ENCODE peak calls at places on chromosome 18, in five cellular contexts. V is astrocyte of the spinal cord, H is fibroblast of villous mesenchyme, X is breast epithelium, P is GM23248. J is an unnamed sample.
A peak's percentile ranks its signal among the peaks of the same experiment; 100 is the strongest.

GRCh38 chr18:12102136-12102842 is 8.6 kb downstream of the ANKRD62 start:
- DNase-seq in V (no peak), P (no peak), X (no peak), H (no peak), J (no peak)

GRCh38 chr18:1872274-1872673 is 699.0 kb downstream of the METTL4 start:
- DNase-seq in X (no peak), P (no peak), H (no peak), V (no peak), J (no peak)

GRCh38 chr18:12009581-12010140 is 28.4 kb downstream of the IMPA2 start:
- DNase-seq in P (no peak), X (no peak), V (no peak), H (no peak), J (no peak)

GRCh38 chr18:58996131-58996632 is 131.5 kb downstream of the ZNF532 start:
- DNase-seq in H (peak; percentile 99), P (peak; percentile 46), X (no peak), V (peak; percentile 70), J (peak; percentile 35)

GRCh38 chr18:25399554-25399953 is 47.6 kb upstream of the ZNF521 start:
- DNase-seq in V (no peak), X (no peak), P (peak; percentile 43), H (peak; percentile 21), J (peak; percentile 17)

GRCh38 chr18:22559414-22560282 is 141.9 kb upstream of the CTAGE1 start:
- DNase-seq in X (no peak), H (peak; percentile 85), V (peak; percentile 58), P (peak; percentile 89), J (peak; percentile 38)

GRCh38 chr18:45920367-45920766 is 46.8 kb downstream of the EPG5 start:
- DNase-seq in X (peak; percentile 82), H (peak; percentile 71), V (peak; percentile 64), P (peak; percentile 93), J (peak; percentile 85)

GRCh38 chr18:22167471-22168151 is 1.8 kb upstream of the GATA6 start:
- DNase-seq in X (no peak), V (peak; percentile 71), P (peak; percentile 46), H (no peak), J (no peak)

GRCh38 chr18:2337552-2338141 is 233.7 kb downstream of the METTL4 start:
- DNase-seq in V (no peak), P (peak; percentile 61), H (peak; percentile 31), X (no peak), J (peak; percentile 34)

GRCh38 chr18:24322594-24323136 is 75.0 kb downstream of the OSBPL1A start:
- DNase-seq in H (no peak), X (no peak), P (peak; percentile 59), V (peak; percentile 41), J (no peak)

GRCh38 chr18:74360852-74361640 is 45.4 kb downstream of the C18orf63 start:
- DNase-seq in P (no peak), V (no peak), H (no peak), X (no peak), J (no peak)

GRCh38 chr18:21115519-21116411 is 4.2 kb upstream of the ROCK1 start:
- DNase-seq in X (no peak), H (peak; percentile 33), V (peak; percentile 57), P (peak; percentile 94), J (no peak)

GRCh38 chr18:80010551-80010906 is 22.2 kb upstream of the TXNL4A start:
- DNase-seq in X (no peak), P (no peak), H (no peak), V (no peak), J (no peak)

GRCh38 chr18:62720766-62721613 is 5.6 kb downstream of the PHLPP1 start:
- DNase-seq in V (peak; percentile 59), H (no peak), P (no peak), X (no peak), J (no peak)

GRCh38 chr18:12121175-12122095 is 27.8 kb downstream of the ANKRD62 start:
- DNase-seq in H (no peak), X (no peak), P (peak; percentile 30), V (no peak), J (no peak)

GRCh38 chr18:45167109-45167551 is 448.1 kb upstream of the SLC14A2 start:
- DNase-seq in V (peak; percentile 62), H (peak; percentile 95), X (no peak), P (peak; percentile 73), J (peak; percentile 61)

GRCh38 chr18:23115683-23116096 is 19.6 kb upstream of the CABLES1 start:
- DNase-seq in P (peak; percentile 99), V (peak; percentile 95), H (peak; percentile 96), X (peak; percentile 43), J (peak; percentile 97)

GRCh38 chr18:62339106-62339988 is 14.2 kb downstream of the TNFRSF11A start:
- DNase-seq in V (peak; percentile 74), P (peak; percentile 85), H (peak; percentile 24), X (no peak), J (peak; percentile 86)

GRCh38 chr18:46096651-46097300 is 1.3 kb downstream of the ATP5F1A start:
- DNase-seq in X (no peak), H (peak; percentile 33), P (peak; percentile 40), V (no peak), J (no peak)

GRCh38 chr18:37124511-37124910 is 295.6 kb downstream of the KIAA1328 start:
- DNase-seq in V (peak; percentile 46), X (no peak), P (no peak), H (peak; percentile 7), J (peak; percentile 81)

GRCh38 chr18:47881042-47881441 is 49.4 kb downstream of the SMAD2 start:
- DNase-seq in H (no peak), P (no peak), X (no peak), V (no peak), J (no peak)

GRCh38 chr18:44729631-44730101 is 49.0 kb downstream of the SETBP1 start:
- DNase-seq in V (peak; percentile 86), H (peak; percentile 96), X (no peak), P (peak; percentile 95), J (peak; percentile 30)

GRCh38 chr18:60372598-60372997 is at the start of gene MC4R:
- DNase-seq in X (no peak), V (peak; percentile 86), H (peak; percentile 59), P (peak; percentile 84), J (peak; percentile 74)

GRCh38 chr18:76351961-76352581 is 143.0 kb downstream of the ZNF516 start:
- DNase-seq in V (peak; percentile 61), P (peak; percentile 91), X (peak; percentile 57), H (peak; percentile 98), J (peak; percentile 62)

GRCh38 chr18:76679259-76679658 is 143.1 kb upstream of the ZNF236 start:
- DNase-seq in X (no peak), H (no peak), P (no peak), V (no peak), J (no peak)

GRCh38 chr18:58942486-58942885 is 77.8 kb downstream of the ZNF532 start:
- DNase-seq in X (no peak), V (no peak), P (no peak), H (peak; percentile 43), J (no peak)

GRCh38 chr18:53441761-53442414 is 782.6 kb downstream of the MBD2 start:
- DNase-seq in V (no peak), X (no peak), P (no peak), H (no peak), J (no peak)

GRCh38 chr18:78900938-78901909 is 78.4 kb upstream of the SALL3 start:
- DNase-seq in P (no peak), V (no peak), H (no peak), X (no peak), J (no peak)

GRCh38 chr18:2612996-2613395 is 41.6 kb downstream of the NDC80 start:
- DNase-seq in X (no peak), H (no peak), V (peak; percentile 19), P (no peak), J (no peak)

GRCh38 chr18:3207565-3207964 is 12.2 kb downstream of the MYOM1 start:
- DNase-seq in X (no peak), P (peak; percentile 62), V (no peak), H (no peak), J (peak; percentile 77)

GRCh38 chr18:43869451-43870008 is 592.2 kb upstream of the SYT4 start:
- DNase-seq in P (peak; percentile 63), H (peak; percentile 18), V (peak; percentile 83), X (no peak), J (no peak)

GRCh38 chr18:13267517-13267916 is 49.0 kb downstream of the LDLRAD4 start:
- DNase-seq in V (no peak), P (peak; percentile 10), X (no peak), H (no peak), J (no peak)

GRCh38 chr18:34595673-34596072 is 114.4 kb upstream of the DTNA start:
- DNase-seq in X (no peak), H (peak; percentile 44), V (peak; percentile 39), P (peak; percentile 43), J (peak; percentile 44)

GRCh38 chr18:3984163-3984757 is 470.8 kb downstream of the DLGAP1 start:
- DNase-seq in H (no peak), X (no peak), V (peak; percentile 16), P (no peak), J (peak; percentile 60)

DNA sequence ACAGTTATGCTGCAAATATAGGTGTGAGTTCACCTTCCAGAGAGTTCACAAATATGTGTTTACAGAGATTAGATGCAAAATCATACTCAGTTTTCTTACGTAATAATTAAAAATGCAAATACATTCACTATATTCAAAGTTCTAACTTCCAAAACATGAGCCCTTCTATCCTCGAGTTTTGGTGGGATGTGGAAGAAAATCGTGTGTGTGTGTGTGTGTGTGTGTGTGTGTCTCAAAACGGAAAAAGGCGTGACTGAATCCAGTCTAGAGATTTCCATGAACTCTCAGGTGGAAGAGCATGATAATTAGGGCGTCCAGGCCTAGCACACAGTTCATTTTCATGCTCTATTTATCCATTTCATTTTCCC is 1.2 kb downstream of the DSG2 start:
- DNase-seq in X (no peak), P (no peak), H (no peak), V (no peak), J (peak; percentile 38)
- H3K4me3 ChIP-seq in X (peak overlapping the region; percentile 55), P (no peak overlapping the region), H (peak overlapping the region; percentile 72), V (peak overlapping the region; percentile 76), J (peak overlapping the region; percentile 74)

GRCh38 chr18:9876523-9876866 is 9.3 kb upstream of the TXNDC2 start:
- DNase-seq in X (no peak), P (no peak), H (no peak), V (no peak), J (no peak)
- H3K4me3 ChIP-seq in X (peak overlapping the region; percentile 21), P (peak overlapping the region; percentile 59), H (peak overlapping the region; percentile 47), V (no peak overlapping the region), J (no peak overlapping the region)

GRCh38 chr18:50560681-50561629 is 1.1 kb downstream of the MAPK4 start:
- DNase-seq in V (no peak), H (no peak), X (no peak), P (no peak), J (no peak)
- H3K4me3 ChIP-seq in V (peak overlapping the region; percentile 35), H (peak overlapping the region; percentile 46), X (peak overlapping the region; percentile 33), P (peak overlapping the region; percentile 37), J (peak overlapping the region; percentile 39)

GRCh38 chr18:31943895-31944816 is 1.2 kb upstream of the TRAPPC8 start:
- DNase-seq in H (no peak), V (no peak), X (no peak), P (no peak), J (peak; percentile 12)

GRCh38 chr18:31942301-31942998 is 478 bp downstream of the TRAPPC8 start:
- DNase-seq in H (peak; percentile 68), V (peak; percentile 45), X (peak; percentile 26), P (peak; percentile 81), J (peak; percentile 56)

GRCh38 chr18:31942999-31943894 is at the start of gene TRAPPC8:
- DNase-seq in H (peak; percentile 99), V (peak; percentile 99), X (peak; percentile 97), P (peak; percentile 99), J (peak; percentile 93)

GRCh38 chr18:31946305-31947046 is 3.5 kb upstream of the TRAPPC8 start:
- DNase-seq in P (no peak), V (no peak), X (no peak), H (no peak), J (no peak)

GRCh38 chr18:31941010-31941809 is 1.7 kb downstream of the TRAPPC8 start:
- DNase-seq in V (no peak), X (no peak), P (peak; percentile 16), H (no peak), J (no peak)
- H3K4me3 ChIP-seq in V (peak overlapping the region; percentile 91), X (peak overlapping the region; percentile 68), P (peak overlapping the region; percentile 79), H (peak overlapping the region; percentile 99), J (peak overlapping the region; percentile 81)

J was measured in bronchial epithelial cell.